ENCODE peak calls at places on chromosome 12, in five cellular contexts. T, Z, Y, U and Q are unnamed samples.

GRCh38 chr12:124720687-124721500 is 142.8 kb downstream of the SCARB1 start:
- DNase-seq in T (no peak), Y (peak; percentile 88), Z (no peak), U (peak; percentile 91), Q (no peak)

GRCh38 chr12:69298133-69298532 is 50.0 kb upstream of the LYZ start:
- DNase-seq in U (no peak), Z (no peak), Y (no peak), T (no peak), Q (no peak)

GRCh38 chr12:130583800-130584199 is 132.3 kb downstream of the RIMBP2 start:
- DNase-seq in U (no peak), Y (no peak), T (no peak), Z (no peak), Q (no peak)

GRCh38 chr12:15320881-15321280 is 1.4 kb upstream of the PTPRO start:
- DNase-seq in Y (no peak), U (peak; percentile 12), Z (no peak), T (no peak), Q (no peak)

GRCh38 chr12:108567974-108568652 is 5.7 kb downstream of the ISCU start:
- DNase-seq in Z (no peak), Y (no peak), U (no peak), T (no peak), Q (no peak)

GRCh38 chr12:26379777-26380467 is 184.5 kb downstream of the SSPN start:
- DNase-seq in Z (no peak), U (no peak), Y (no peak), T (no peak), Q (no peak)

GRCh38 chr12:121829250-121829918 is 25.6 kb downstream of the SETD1B start:
- DNase-seq in U (no peak), Z (no peak), Y (no peak), T (no peak), Q (no peak)

GRCh38 chr12:126182619-126183236 is 1117.5 kb downstream of the AACS start:
- DNase-seq in Z (no peak), U (no peak), T (peak; percentile 23), Y (no peak), Q (peak; percentile 2)

GRCh38 chr12:20213851-20214250 is 154.5 kb upstream of the PDE3A start:
- DNase-seq in Y (no peak), T (no peak), U (no peak), Z (no peak), Q (no peak)

GRCh38 chr12:69330475-69331473 is 17.4 kb upstream of the LYZ start:
- DNase-seq in Z (peak; percentile 37), Y (no peak), U (peak; percentile 49), T (peak; percentile 16), Q (no peak)

GRCh38 chr12:10884086-10884725 is at the start of gene PRH1:
- DNase-seq in U (no peak), Z (no peak), Y (no peak), T (no peak), Q (no peak)

GRCh38 chr12:14883663-14884062 is 2.0 kb downstream of the MGP start:
- DNase-seq in T (no peak), Y (no peak), U (no peak), Z (no peak), Q (no peak)

GRCh38 chr12:111102062-111102735 is 181.8 kb upstream of the MYL2 start:
- DNase-seq in Z (no peak), T (no peak), Y (no peak), U (no peak), Q (no peak)

GRCh38 chr12:26853303-26854027 is 20.5 kb upstream of the ITPR2 start:
- DNase-seq in U (peak; percentile 54), Z (peak; percentile 59), T (peak; percentile 46), Y (peak; percentile 76), Q (no peak)

GRCh38 chr12:112513496-112513895 is 94.7 kb downstream of the PTPN11 start:
- DNase-seq in U (no peak), T (no peak), Y (no peak), Z (no peak), Q (no peak)

GRCh38 chr12:72134934-72135333 is 137.2 kb upstream of the TRHDE start:
- DNase-seq in Y (no peak), Z (no peak), T (no peak), U (no peak), Q (no peak)

GRCh38 chr12:1662761-1663439 is 28.0 kb upstream of the ADIPOR2 start:
- DNase-seq in U (peak; percentile 81), Z (peak; percentile 32), T (no peak), Y (peak; percentile 78), Q (no peak)

GRCh38 chr12:64039285-64039871 is 182.7 kb downstream of the KICS2 start:
- DNase-seq in U (peak; percentile 97), Z (no peak), T (no peak), Y (no peak), Q (no peak)

GRCh38 chr12:123531091-123531490 is 2.4 kb downstream of the RILPL1 start:
- DNase-seq in Z (no peak), Y (no peak), T (no peak), U (no peak), Q (no peak)

GRCh38 chr12:118360785-118361404 is 11.8 kb downstream of the TAOK3 start:
- DNase-seq in T (no peak), Z (no peak), Y (no peak), U (no peak), Q (no peak)